ENCODE peak calls at places on chromosome 2, in four cellular contexts. D is effector memory CD4-positive, alpha-beta T cell; J is HepG2; Q is keratinocyte. A is an unnamed sample.

GRCh38 chr2:166916987-166917386 is 28.7 kb downstream of the XIRP2 start:
- DNase-seq in D (no peak), J (no peak), Q (no peak), A (no peak)

GRCh38 chr2:231707625-231708049 is 688 bp upstream of the PTMA start:
- DNase-seq in D (peak), J (no peak), Q (no peak), A (no peak)

GRCh38 chr2:189153608-189154007 is 26.0 kb downstream of the COL5A2 start:
- DNase-seq in D (no peak), J (no peak), Q (no peak), A (no peak)

GRCh38 chr2:168350380-168350779 is 103.0 kb upstream of the STK39 start:
- DNase-seq in D (no peak), J (no peak), Q (no peak), A (no peak)

GRCh38 chr2:200453853-200454524 is 55.9 kb downstream of the KCTD18 start:
- DNase-seq in D (no peak), J (no peak), Q (no peak), A (no peak)

GRCh38 chr2:128268611-128269357 is 49.9 kb downstream of the HS6ST1 start:
- DNase-seq in D (no peak), J (no peak), Q (no peak), A (no peak)

GRCh38 chr2:73415906-73416305 is 30.3 kb downstream of the ALMS1 start:
- DNase-seq in D (no peak), J (no peak), Q (no peak), A (no peak)

GRCh38 chr2:204315236-204315662 is 230.0 kb upstream of the PARD3B start:
- DNase-seq in D (no peak), J (no peak), Q (no peak), A (no peak)

GRCh38 chr2:71787476-71788185 is 334.3 kb downstream of the DYSF start:
- DNase-seq in D (no peak), J (no peak), Q (no peak), A (no peak)

GRCh38 chr2:198376677-198377076 is 572.3 kb downstream of the PLCL1 start:
- DNase-seq in D (no peak), J (no peak), Q (peak), A (peak)

DNA sequence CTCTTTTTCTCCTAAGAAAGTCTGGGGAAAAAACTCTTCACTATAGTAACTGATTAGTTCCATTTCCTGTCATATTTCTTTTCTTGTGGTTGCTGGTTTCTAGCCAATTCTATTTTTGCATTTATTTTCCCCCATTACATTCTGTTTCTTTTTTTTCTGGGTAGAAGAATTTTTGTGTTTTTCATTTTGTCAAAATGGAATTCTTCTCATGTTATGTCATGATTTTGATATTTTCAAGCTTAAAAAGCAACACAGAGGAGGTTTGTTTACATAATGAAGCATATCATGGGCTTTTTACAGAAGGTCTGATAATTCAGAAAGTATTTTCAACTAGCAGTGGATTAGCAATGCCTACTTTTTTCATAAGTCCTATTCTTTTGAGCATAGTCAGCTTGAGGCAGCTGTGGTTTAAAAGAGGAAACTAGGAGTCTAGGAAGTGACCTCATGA is 102.0 kb downstream of the MAP2 start:
- DNase-seq in D (no peak), J (no peak), Q (no peak), A (no peak)
- H3K27ac ChIP-seq in D (no peak), J (no peak), Q (no peak), A (peak)

GRCh38 chr2:239278361-239278760 is 122.5 kb downstream of the HDAC4 start:
- DNase-seq in D (no peak), J (no peak), Q (no peak), A (no peak)

GRCh38 chr2:239277401-239278085 is 123.3 kb downstream of the HDAC4 start:
- DNase-seq in D (no peak), J (no peak), Q (no peak), A (no peak)

GRCh38 chr2:239275871-239276812 is 124.7 kb downstream of the HDAC4 start:
- DNase-seq in D (no peak), J (no peak), Q (no peak), A (no peak)

GRCh38 chr2:239275037-239275685 is 125.7 kb downstream of the HDAC4 start:
- DNase-seq in D (peak), J (no peak), Q (peak), A (peak)

DNA sequence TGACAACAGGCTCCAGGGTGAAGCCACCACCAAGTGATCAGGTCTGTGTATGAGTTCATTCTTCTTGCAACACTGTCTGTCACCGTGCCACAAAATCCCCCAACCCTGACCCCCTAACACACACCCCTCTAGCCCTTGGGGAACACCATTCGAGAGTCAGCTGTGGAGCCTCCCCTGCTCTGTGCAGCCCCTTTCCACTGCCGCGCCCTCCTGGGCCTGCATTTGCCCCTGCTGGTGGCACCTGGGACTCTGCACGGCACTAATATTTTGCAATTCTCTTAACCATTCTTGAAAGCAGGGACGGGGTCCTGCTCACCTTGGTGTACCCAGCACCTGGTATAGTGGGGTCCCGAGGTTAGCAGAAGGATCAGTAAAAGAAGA is 124.0 kb downstream of the HDAC4 start:
- DNase-seq in D (no peak), J (no peak), Q (no peak), A (no peak)
- H3K27ac ChIP-seq in D (no peak), J (no peak), Q (no peak), A (no peak)

GRCh38 chr2:223104741-223105140 is 52.8 kb downstream of the KCNE4 start:
- DNase-seq in D (no peak), J (no peak), Q (no peak), A (no peak)
- H3K27ac ChIP-seq in D (no peak), J (no peak), Q (no peak), A (no peak)

GRCh38 chr2:85921659-85922058 is 32.9 kb upstream of the ST3GAL5 start:
- DNase-seq in D (no peak), J (no peak), Q (no peak), A (no peak)
- H3K27ac ChIP-seq in D (no peak), J (no peak), Q (no peak), A (no peak)

GRCh38 chr2:144126302-144126701 is 393.6 kb downstream of the ZEB2 start:
- DNase-seq in D (no peak), J (no peak), Q (no peak), A (no peak)

GRCh38 chr2:144130551-144130950 is 389.4 kb downstream of the ZEB2 start:
- DNase-seq in D (no peak), J (no peak), Q (no peak), A (no peak)

GRCh38 chr2:144127693-144128092 is 392.2 kb downstream of the ZEB2 start:
- DNase-seq in D (no peak), J (no peak), Q (no peak), A (no peak)

GRCh38 chr2:144131042-144131441 is 388.9 kb downstream of the ZEB2 start:
- DNase-seq in D (no peak), J (no peak), Q (no peak), A (no peak)

GRCh38 chr2:144128104-144128746 is 391.7 kb downstream of the ZEB2 start:
- DNase-seq in D (no peak), J (no peak), Q (no peak), A (no peak)
- H3K27ac ChIP-seq in D (no peak), J (no peak), Q (no peak), A (no peak)

GRCh38 chr2:197121756-197122385 is 188.7 kb downstream of the ANKRD44 start:
- DNase-seq in D (no peak), J (no peak), Q (no peak), A (no peak)
- H3K27ac ChIP-seq in D (peak), J (no peak), Q (no peak), A (no peak)